ENCODE peak calls at places on chromosome 6, in four cellular contexts. K is GM10248, X is endodermal cell, D is adrenal gland. M is an unnamed sample.

GRCh38 chr6:143773503-143773902 is 69.6 kb upstream of the LTV1 start:
- DNase-seq in K (no peak), X (no peak), D (no peak), M (no peak)

GRCh38 chr6:125251516-125252229 is 50.1 kb downstream of the HDDC2 start:
- DNase-seq in D (no peak), X (peak; percentile 59), K (no peak), M (no peak)

GRCh38 chr6:107275330-107275865 is 160.1 kb upstream of the BEND3 start:
- DNase-seq in X (peak; percentile 61), D (no peak), K (no peak), M (no peak)

GRCh38 chr6:34237316-34237721 is 646 bp downstream of the HMGA1 start:
- DNase-seq in K (no peak), X (no peak), D (no peak), M (peak; percentile 58)

GRCh38 chr6:75656479-75656878 is 54.8 kb downstream of the SENP6 start:
- DNase-seq in K (no peak), D (no peak), X (no peak), M (no peak)

GRCh38 chr6:105757512-105758200 is 328.5 kb upstream of the PRDM1 start:
- DNase-seq in X (no peak), K (peak; percentile 39), D (no peak), M (peak; percentile 42)

GRCh38 chr6:12189150-12189549 is 101.0 kb upstream of the EDN1 start:
- DNase-seq in D (no peak), X (no peak), K (no peak), M (no peak)

GRCh38 chr6:80438728-80439127 is 332.3 kb downstream of the BCKDHB start:
- DNase-seq in K (no peak), D (no peak), X (no peak), M (no peak)

GRCh38 chr6:12962529-12962928 is 246.0 kb downstream of the PHACTR1 start:
- DNase-seq in X (no peak), D (no peak), K (no peak), M (no peak)

GRCh38 chr6:113856011-113856551 is 1.1 kb upstream of the MARCKS start:
- DNase-seq in D (no peak), K (peak; percentile 15), X (peak; percentile 61), M (peak; percentile 29)

GRCh38 chr6:142929751-142930358 is 15.1 kb downstream of the HIVEP2 start:
- DNase-seq in D (no peak), X (no peak), K (no peak), M (no peak)

GRCh38 chr6:29553268-29554057 is 6.1 kb downstream of the UBD start:
- DNase-seq in K (peak; percentile 56), D (peak; percentile 56), X (peak; percentile 92), M (peak; percentile 69)

GRCh38 chr6:20711518-20711917 is 177.3 kb downstream of the CDKAL1 start:
- DNase-seq in K (no peak), D (no peak), X (no peak), M (no peak)

GRCh38 chr6:106771822-106772221 is 142.4 kb downstream of the QRSL1 start:
- DNase-seq in X (no peak), D (no peak), K (no peak), M (no peak)

GRCh38 chr6:144335315-144335861 is 50.3 kb downstream of the UTRN start:
- DNase-seq in D (no peak), K (no peak), X (no peak), M (no peak)

GRCh38 chr6:87534377-87535047 is 55.3 kb downstream of the RARS2 start:
- DNase-seq in K (no peak), X (no peak), D (no peak), M (no peak)

GRCh38 chr6:89596056-89596455 is 42.5 kb downstream of the LYRM2 start:
- DNase-seq in K (peak; percentile 72), D (no peak), X (no peak), M (peak; percentile 68)

GRCh38 chr6:130969807-130970491 is 93.1 kb downstream of the EPB41L2 start:
- DNase-seq in X (no peak), D (peak; percentile 36), K (no peak), M (no peak)

GRCh38 chr6:109382576-109383437 is 540 bp upstream of the CD164 start:
- DNase-seq in X (peak; percentile 96), K (peak; percentile 90), D (peak; percentile 94), M (peak; percentile 92)

GRCh38 chr6:26249959-26250805 is 114.8 kb upstream of the BTN3A2 start:
- DNase-seq in D (peak; percentile 71), X (peak; percentile 90), K (no peak), M (peak; percentile 65)

GRCh38 chr6:14267885-14268660 is 150.5 kb downstream of the CD83 start:
- DNase-seq in D (no peak), K (no peak), X (no peak), M (no peak)

GRCh38 chr6:14263881-14264424 is 146.4 kb downstream of the CD83 start:
- DNase-seq in K (no peak), X (no peak), D (no peak), M (no peak)

GRCh38 chr6:14269434-14269833 is 151.9 kb downstream of the CD83 start:
- DNase-seq in K (no peak), D (no peak), X (no peak), M (no peak)

GRCh38 chr6:14266266-14266665 is 148.7 kb downstream of the CD83 start:
- DNase-seq in D (no peak), X (no peak), K (no peak), M (no peak)

DNA sequence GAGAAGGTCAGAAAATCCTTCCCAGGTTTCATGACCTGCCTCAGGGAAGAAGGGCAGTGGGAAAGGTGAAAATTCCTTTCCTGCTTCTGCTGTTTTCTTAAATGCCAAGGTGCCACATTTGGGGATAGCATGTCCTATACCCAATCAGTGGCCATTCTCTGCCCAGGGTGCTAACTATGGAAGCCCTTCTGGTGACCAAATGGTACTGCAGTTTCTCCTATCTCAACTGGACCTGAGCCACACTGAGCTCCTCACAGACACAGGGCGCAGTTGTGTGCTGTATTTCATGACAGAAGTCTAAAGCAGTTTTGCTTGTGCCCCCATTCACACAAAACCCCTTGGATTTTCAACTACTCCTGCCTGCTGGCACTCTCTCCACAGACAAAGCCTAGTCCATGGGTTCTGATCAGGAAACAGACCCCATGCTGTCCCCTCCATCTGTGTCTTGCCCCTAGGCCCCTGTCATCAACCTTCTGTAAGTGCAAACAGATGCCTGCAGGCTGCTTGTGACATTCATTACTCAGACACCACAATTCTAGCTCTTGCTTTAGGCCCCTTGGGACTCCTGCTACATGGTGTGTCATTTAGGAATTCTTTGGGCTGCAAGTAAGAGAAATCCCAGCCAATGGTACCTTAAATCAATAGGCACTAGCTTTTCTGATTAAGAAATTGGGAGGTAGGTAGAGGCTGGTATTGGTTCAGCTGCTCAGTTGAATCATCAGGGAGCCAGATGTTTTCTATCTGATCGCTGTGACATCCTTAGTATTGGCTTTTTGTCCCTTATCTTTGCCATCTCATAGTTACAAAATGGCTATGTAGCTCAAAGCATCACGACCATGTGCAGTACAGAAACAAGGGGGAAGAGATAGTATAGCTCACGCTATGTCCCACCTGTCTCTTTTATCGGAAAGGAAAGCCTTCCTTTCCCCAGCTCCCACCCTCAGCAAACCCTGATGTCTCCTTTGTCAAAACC is 147.8 kb downstream of the CD83 start:
- DNase-seq in X (no peak), D (no peak), K (no peak), M (no peak)
- TF ChIP-seq CTCF in X (peak; percentile 60), D (no peak), K (no peak), M (no peak)

GRCh38 chr6:50030777-50031562 is 9.2 kb upstream of the DEFB110 start:
- DNase-seq in D (peak; percentile 23), X (peak; percentile 88), K (peak; percentile 13), M (peak; percentile 10)
- TF ChIP-seq CTCF in D (no peak), X (peak; percentile 77), K (peak; percentile 31), M (no peak)

GRCh38 chr6:139173172-139173571 is 38.3 kb downstream of the HECA start:
- DNase-seq in X (no peak), K (no peak), D (no peak), M (no peak)
- TF ChIP-seq CTCF in X (peak; percentile 41), K (no peak), D (no peak), M (no peak)

DNA sequence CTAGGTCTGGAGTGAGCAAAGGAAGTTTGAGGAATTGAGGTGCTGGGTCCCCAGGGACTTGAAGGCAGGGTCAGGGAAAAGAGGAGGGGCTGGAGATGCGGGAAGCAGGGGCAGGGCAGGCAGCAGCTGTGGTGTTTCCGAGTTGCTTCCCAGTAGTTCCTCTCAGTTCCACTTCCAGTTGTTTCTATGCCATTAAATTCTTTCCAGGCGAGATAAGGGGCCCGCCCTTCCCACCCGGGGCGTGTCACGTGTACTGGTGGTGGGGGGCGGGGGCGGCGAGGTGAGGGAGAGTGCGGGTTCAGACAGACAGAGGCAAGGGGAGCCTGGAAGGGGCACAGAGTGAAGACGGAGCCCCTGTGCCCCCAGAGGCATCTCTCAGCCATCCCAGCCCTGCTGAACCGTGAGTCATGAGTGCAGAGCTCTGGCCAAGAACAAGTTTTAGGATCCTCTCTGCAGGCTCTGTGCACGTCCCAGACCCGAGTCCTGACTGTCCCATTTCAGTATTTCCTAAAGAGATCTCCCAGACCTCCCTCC is 977 bp downstream of the TNXB start:
- DNase-seq in K (no peak), X (no peak), D (peak; percentile 54), M (no peak)
- TF ChIP-seq CTCF in K (no peak), X (no peak), D (no peak), M (no peak)

DNA sequence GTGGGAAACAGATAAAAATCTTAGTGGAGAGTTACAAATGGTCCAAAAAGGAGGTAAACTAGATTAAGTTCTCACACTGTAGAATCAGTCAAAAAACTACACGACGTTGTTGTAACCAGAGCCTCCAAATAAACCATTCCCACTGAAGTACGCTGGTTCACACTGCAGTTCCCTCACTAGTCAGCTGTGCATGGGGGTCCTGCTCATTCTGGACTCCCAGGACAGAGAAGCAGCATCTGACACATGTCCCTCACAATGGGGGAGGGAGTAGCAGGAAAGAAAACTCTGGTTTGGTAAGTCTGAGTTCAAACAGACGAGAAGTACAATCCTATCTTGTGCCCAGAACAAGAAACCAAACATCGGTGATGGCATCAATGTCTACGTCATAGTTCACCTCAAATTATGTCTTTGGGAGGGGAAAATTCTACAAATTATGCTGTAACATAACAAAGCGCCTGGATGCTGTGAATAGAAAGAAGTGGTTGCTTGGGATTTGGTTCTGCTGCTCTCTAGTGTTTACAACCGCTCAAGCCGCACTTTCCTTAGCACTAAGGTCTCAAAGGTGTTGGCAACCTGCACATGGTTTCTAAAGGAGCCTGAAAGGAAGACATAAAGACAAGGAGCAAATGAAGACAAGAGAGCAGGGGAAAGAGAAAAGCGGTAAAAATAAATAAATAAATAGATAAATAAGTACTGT is 208.0 kb downstream of the GMDS start:
- DNase-seq in X (peak; percentile 60), K (no peak), D (no peak), M (no peak)
- TF ChIP-seq CTCF in X (peak; percentile 61), K (no peak), D (no peak), M (no peak)

GRCh38 chr6:48092550-48093217 is 18.3 kb downstream of the PTCHD4 start:
- DNase-seq in X (no peak), D (no peak), K (no peak), M (no peak)

GRCh38 chr6:48085131-48085741 is 25.8 kb downstream of the PTCHD4 start:
- DNase-seq in D (no peak), X (no peak), K (no peak), M (no peak)

GRCh38 chr6:48084201-48084600 is 26.8 kb downstream of the PTCHD4 start:
- DNase-seq in D (no peak), K (no peak), X (no peak), M (no peak)

GRCh38 chr6:48086187-48086586 is 24.8 kb downstream of the PTCHD4 start:
- DNase-seq in D (no peak), K (no peak), X (no peak), M (no peak)

GRCh38 chr6:48087448-48087847 is 23.5 kb downstream of the PTCHD4 start:
- DNase-seq in K (no peak), X (no peak), D (no peak), M (no peak)
- TF ChIP-seq CTCF in K (peak; percentile 9), X (peak; percentile 62), D (peak; percentile 25), M (no peak)

M was measured in GM13976.